ENCODE peak calls at places on chromosome 19, in ten cellular contexts. U, N, Y, L, V, K, E, T, B and X are unnamed samples.

GRCh38 chr19:50647879-50648615 is 1.2 kb upstream of the C19orf81 start:
- DNase-seq in V (no peak), U (no peak), N (no peak), K (no peak), L (no peak), Y (no peak), T (no peak), E (no peak), B (no peak), X (no peak)

GRCh38 chr19:29550896-29551295 is 25.1 kb downstream of the VSTM2B start:
- DNase-seq in T (no peak), K (no peak), Y (no peak), E (no peak), V (no peak), U (no peak), L (no peak), N (no peak), B (no peak), X (peak)

GRCh38 chr19:1164684-1165531 is 9.2 kb downstream of the SBNO2 start:
- DNase-seq in V (no peak), B (no peak), K (no peak), E (no peak), L (no peak), Y (no peak), N (no peak), U (no peak), T (no peak), X (no peak)

GRCh38 chr19:5345895-5346386 is 5.3 kb upstream of the PTPRS start:
- DNase-seq in V (no peak), Y (peak), E (no peak), B (no peak), L (no peak), N (no peak), U (no peak), T (no peak), K (no peak), X (no peak)

GRCh38 chr19:48636859-48637448 is at the start of gene DBP:
- DNase-seq in Y (no peak), L (no peak), U (no peak), T (no peak), K (no peak), B (no peak), E (no peak), N (peak), V (no peak), X (no peak)

GRCh38 chr19:49691243-49692101 is 556 bp downstream of the CPT1C start:
- DNase-seq in T (peak), V (no peak), U (peak), N (peak), Y (no peak), L (peak), E (peak), K (no peak), B (no peak), X (no peak)

GRCh38 chr19:5114713-5115112 is 145.8 kb downstream of the KDM4B start:
- DNase-seq in Y (no peak), B (no peak), E (peak), L (no peak), T (no peak), U (no peak), K (no peak), V (no peak), N (no peak), X (no peak)

GRCh38 chr19:7658219-7658686 is 10.6 kb upstream of the RETN start:
- DNase-seq in T (no peak), Y (no peak), U (no peak), K (no peak), E (no peak), B (no peak), N (no peak), V (peak), L (no peak), X (no peak)

GRCh38 chr19:47891622-47891922 is 5.5 kb upstream of the SULT2A1 start:
- DNase-seq in V (no peak), K (no peak), L (no peak), T (no peak), B (no peak), Y (no peak), U (no peak), N (no peak), E (no peak), X (no peak)

GRCh38 chr19:48400018-48400742 is 6.7 kb downstream of the GRIN2D start:
- DNase-seq in V (no peak), B (no peak), E (peak), U (peak), T (peak), Y (no peak), L (peak), K (no peak), N (peak), X (no peak)

GRCh38 chr19:33437351-33438015 is 64.0 kb downstream of the CEBPG start:
- DNase-seq in B (no peak), U (no peak), V (no peak), Y (no peak), N (no peak), L (peak), T (no peak), E (no peak), K (no peak), X (peak)

GRCh38 chr19:5623397-5624153 is 692 bp downstream of the SAFB start:
- DNase-seq in U (peak), B (no peak), T (no peak), K (no peak), Y (no peak), N (no peak), V (no peak), L (no peak), E (no peak), X (peak)

GRCh38 chr19:44051654-44052402 is at the start of gene ZNF223:
- DNase-seq in E (peak), Y (no peak), U (peak), L (peak), V (peak), T (peak), B (peak), K (peak), N (peak), X (peak)

GRCh38 chr19:22286151-22286810 is at the start of gene ZNF729:
- DNase-seq in Y (no peak), L (no peak), K (no peak), U (no peak), B (no peak), N (no peak), T (no peak), E (no peak), V (no peak), X (no peak)

GRCh38 chr19:52991484-52991883 is 22.2 kb upstream of the ERVV-1 start:
- DNase-seq in V (no peak), E (peak), N (no peak), T (no peak), K (no peak), Y (no peak), B (no peak), U (no peak), L (no peak), X (no peak)

GRCh38 chr19:35843676-35844481 is 8.4 kb downstream of the NPHS1 start:
- DNase-seq in L (no peak), V (no peak), N (no peak), B (no peak), U (no peak), T (peak), K (no peak), E (no peak), Y (no peak), X (no peak)

GRCh38 chr19:38523319-38523718 is 89.8 kb downstream of the RYR1 start:
- DNase-seq in Y (no peak), U (no peak), N (no peak), L (no peak), V (no peak), T (no peak), E (no peak), K (no peak), B (no peak), X (no peak)

GRCh38 chr19:48975947-48976847 is 11.1 kb downstream of the FTL start:
- DNase-seq in V (peak), L (no peak), E (peak), N (peak), U (no peak), T (no peak), Y (peak), B (no peak), K (no peak), X (no peak)

GRCh38 chr19:44576843-44577565 is 36.4 kb upstream of the IGSF23 start:
- DNase-seq in Y (peak), B (no peak), K (peak), U (no peak), L (no peak), V (no peak), T (no peak), E (no peak), N (peak), X (no peak)

GRCh38 chr19:49113762-49114629 is at the start of gene LIN7B:
- DNase-seq in V (peak), N (peak), E (peak), T (peak), U (peak), L (peak), Y (peak), B (peak), K (peak), X (peak)

GRCh38 chr19:46361915-46362314 is 15.0 kb downstream of the PPP5C start:
- DNase-seq in K (no peak), L (no peak), B (no peak), T (no peak), E (no peak), Y (no peak), N (no peak), U (no peak), V (peak), X (no peak)

GRCh38 chr19:14433454-14434156 is 499 bp downstream of the PKN1 start:
- DNase-seq in Y (peak), B (no peak), T (peak), E (no peak), K (no peak), U (no peak), L (no peak), V (peak), N (no peak), X (no peak)

GRCh38 chr19:47228937-47229673 is 1.9 kb downstream of the BBC3 start:
- DNase-seq in N (no peak), U (no peak), V (peak), Y (peak), L (no peak), E (peak), K (no peak), B (no peak), T (no peak), X (no peak)

GRCh38 chr19:21588202-21588601 is 82.8 kb downstream of the ZNF429 start:
- DNase-seq in L (no peak), Y (no peak), T (no peak), U (no peak), N (no peak), K (no peak), V (no peak), E (no peak), B (no peak), X (no peak)

GRCh38 chr19:27833031-27833430 is 1379.9 kb downstream of the UQCRFS1 start:
- DNase-seq in N (no peak), L (no peak), U (no peak), B (no peak), T (no peak), K (no peak), Y (no peak), E (no peak), V (no peak), X (no peak)

GRCh38 chr19:51098366-51099069 is 9.7 kb downstream of the CTU1 start:
- DNase-seq in T (no peak), Y (no peak), K (no peak), V (peak), U (peak), N (no peak), B (no peak), L (peak), E (no peak), X (no peak)

GRCh38 chr19:45940515-45940805 is 25.9 kb upstream of the NANOS2 start:
- DNase-seq in K (no peak), N (no peak), Y (no peak), U (no peak), L (no peak), V (no peak), B (no peak), T (no peak), E (no peak), X (no peak)

GRCh38 chr19:4228765-4229178 is 551 bp upstream of the EBI3 start:
- DNase-seq in N (no peak), B (no peak), V (no peak), Y (no peak), T (no peak), K (no peak), L (no peak), U (no peak), E (no peak), X (no peak)

GRCh38 chr19:2702170-2703076 is at the start of gene GNG7:
- DNase-seq in L (peak), U (peak), E (peak), V (peak), K (peak), T (peak), B (peak), N (peak), Y (peak), X (peak)

GRCh38 chr19:46428278-46429141 is at the start of gene PNMA8C:
- DNase-seq in U (peak), K (no peak), L (peak), N (peak), V (peak), Y (peak), T (peak), B (peak), E (peak), X (peak)

GRCh38 chr19:46296722-46297431 is at the start of gene HIF3A:
- DNase-seq in Y (no peak), E (peak), T (peak), V (no peak), K (no peak), L (peak), U (peak), N (peak), B (no peak), X (no peak)